ENCODE peak calls at places on chromosomes 6 and 20, in eight cellular contexts. N is heart left ventricle, X is GM12864, H is cardiac muscle cell, L is tibial nerve, D is fibroblast of the aortic adventitia, M is ovary, Q is fibroblast of pulmonary artery. V is an unnamed sample.

GRCh38 chr6:18674346-18674745 is 287.2 kb downstream of the RNF144B start:
- DNase-seq in N (no peak), X (no peak), H (no peak), L (no peak), D (no peak), M (no peak), Q (no peak), V (no peak)

GRCh38 chr6:165799736-165800135 is 136.7 kb upstream of the PDE10A start:
- DNase-seq in N (peak; percentile 71), X (no peak), H (no peak), L (no peak), D (peak; percentile 76), M (no peak), Q (peak; percentile 68), V (no peak)

GRCh38 chr6:145415616-145416015 is 319.7 kb downstream of the EPM2A start:
- DNase-seq in N (no peak), X (no peak), H (no peak), L (no peak), D (no peak), M (no peak), Q (no peak), V (no peak)

GRCh38 chr20:58148891-58149290 is 79.6 kb downstream of the ANKRD60 start:
- DNase-seq in N (no peak), X (no peak), H (no peak), L (no peak), D (no peak), M (no peak), Q (no peak), V (no peak)

GRCh38 chr6:37399795-37400490 is 33.1 kb upstream of the CMTR1 start:
- DNase-seq in N (no peak), X (no peak), H (no peak), L (no peak), D (no peak), M (no peak), Q (no peak), V (no peak)

GRCh38 chr6:143754204-143754603 is 76.4 kb downstream of the PHACTR2 start:
- DNase-seq in N (no peak), X (no peak), H (no peak), L (no peak), D (no peak), M (no peak), Q (no peak), V (no peak)

GRCh38 chr6:138563650-138564049 is 64.4 kb upstream of the NHSL1 start:
- DNase-seq in N (no peak), X (no peak), H (no peak), L (no peak), D (no peak), M (no peak), Q (no peak), V (no peak)

GRCh38 chr6:122184260-122184934 is 215.1 kb upstream of the HSF2 start:
- DNase-seq in N (no peak), X (no peak), H (peak; percentile 23), L (no peak), D (peak; percentile 69), M (no peak), Q (peak; percentile 33), V (peak; percentile 63)

GRCh38 chr6:2939315-2940009 is 31.9 kb downstream of the SERPINB6 start:
- DNase-seq in N (no peak), X (no peak), H (peak; percentile 56), L (no peak), D (no peak), M (no peak), Q (no peak), V (no peak)

GRCh38 chr6:136365781-136366354 is 76.2 kb upstream of the BCLAF1 start:
- DNase-seq in N (peak; percentile 53), X (peak; percentile 10), H (no peak), L (peak; percentile 25), D (no peak), M (no peak), Q (no peak), V (peak; percentile 28)

GRCh38 chr6:86306210-86306609 is 631.1 kb upstream of the HTR1E start:
- DNase-seq in N (no peak), X (no peak), H (no peak), L (no peak), D (no peak), M (no peak), Q (no peak), V (no peak)

GRCh38 chr6:56772737-56773184 is 130.1 kb upstream of the DST start:
- DNase-seq in N (peak; percentile 29), X (no peak), H (no peak), L (no peak), D (peak; percentile 81), M (peak; percentile 33), Q (peak; percentile 66), V (peak; percentile 81)

GRCh38 chr20:31684153-31685003 is 38.3 kb downstream of the BCL2L1 start:
- DNase-seq in N (no peak), X (no peak), H (no peak), L (no peak), D (no peak), M (no peak), Q (no peak), V (no peak)

GRCh38 chr6:85677243-85677956 is 34.7 kb upstream of the SYNCRIP start:
- DNase-seq in N (no peak), X (no peak), H (no peak), L (no peak), D (peak; percentile 58), M (no peak), Q (peak; percentile 59), V (peak; percentile 17)

GRCh38 chr6:112302154-112302553 is 45.0 kb upstream of the RFPL4B start:
- DNase-seq in N (no peak), X (no peak), H (peak; percentile 33), L (no peak), D (no peak), M (no peak), Q (no peak), V (no peak)

GRCh38 chr6:43242908-43243648 is at the start of gene TTBK1:
- DNase-seq in N (no peak), X (no peak), H (no peak), L (no peak), D (no peak), M (no peak), Q (no peak), V (peak; percentile 29)

GRCh38 chr6:12418946-12419345 is 128.8 kb downstream of the EDN1 start:
- DNase-seq in N (no peak), X (no peak), H (no peak), L (no peak), D (no peak), M (no peak), Q (no peak), V (no peak)

GRCh38 chr6:9978480-9978879 is 436.4 kb downstream of the TFAP2A start:
- DNase-seq in N (no peak), X (no peak), H (no peak), L (no peak), D (no peak), M (no peak), Q (no peak), V (no peak)

GRCh38 chr20:63377256-63378114 is 16.3 kb upstream of the CHRNA4 start:
- DNase-seq in N (no peak), X (no peak), H (peak; percentile 67), L (no peak), D (no peak), M (no peak), Q (no peak), V (no peak)

GRCh38 chr6:26401389-26401986 is 587 bp upstream of the BTN3A1 start:
- DNase-seq in N (no peak), X (no peak), H (no peak), L (no peak), D (no peak), M (no peak), Q (no peak), V (no peak)
- H3K4me3 ChIP-seq in N (peak overlapping the region; percentile 70), X (peak overlapping the region; percentile 72), H (peak overlapping the region; percentile 51), L (peak overlapping the region; percentile 61), D (peak overlapping the region; percentile 27), M (peak overlapping the region; percentile 63), Q (peak overlapping the region; percentile 76), V (peak overlapping the region; percentile 70)

DNA sequence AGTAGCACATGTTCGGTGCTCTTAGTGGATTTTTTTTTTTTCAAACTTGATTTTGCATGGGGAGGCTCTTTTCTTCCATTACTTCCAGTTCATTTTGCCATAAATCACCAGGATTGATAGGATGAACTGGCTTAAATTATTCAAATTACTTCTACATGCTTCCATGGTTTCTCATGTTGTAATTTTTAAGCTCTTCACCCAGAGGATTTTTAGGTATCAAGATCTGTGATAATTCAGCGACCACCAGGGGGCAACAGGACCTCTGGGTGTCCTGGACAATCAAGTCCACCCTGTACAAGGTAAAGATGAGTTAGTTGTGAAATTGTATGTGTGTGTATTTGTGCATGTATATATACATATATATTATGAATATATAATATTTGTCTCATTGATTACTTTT is 4.2 kb upstream of the EPHA7 start:
- DNase-seq in N (peak; percentile 23), X (peak; percentile 4), H (peak; percentile 80), L (no peak), D (peak; percentile 27), M (peak; percentile 38), Q (peak; percentile 51), V (no peak)
- TF ChIP-seq CTCF in N (peak; percentile 16), X (peak; percentile 43), H (peak; percentile 22), L (peak; percentile 42), D (peak; percentile 38), M (no peak), Q (peak; percentile 40), V (peak; percentile 32)

DNA sequence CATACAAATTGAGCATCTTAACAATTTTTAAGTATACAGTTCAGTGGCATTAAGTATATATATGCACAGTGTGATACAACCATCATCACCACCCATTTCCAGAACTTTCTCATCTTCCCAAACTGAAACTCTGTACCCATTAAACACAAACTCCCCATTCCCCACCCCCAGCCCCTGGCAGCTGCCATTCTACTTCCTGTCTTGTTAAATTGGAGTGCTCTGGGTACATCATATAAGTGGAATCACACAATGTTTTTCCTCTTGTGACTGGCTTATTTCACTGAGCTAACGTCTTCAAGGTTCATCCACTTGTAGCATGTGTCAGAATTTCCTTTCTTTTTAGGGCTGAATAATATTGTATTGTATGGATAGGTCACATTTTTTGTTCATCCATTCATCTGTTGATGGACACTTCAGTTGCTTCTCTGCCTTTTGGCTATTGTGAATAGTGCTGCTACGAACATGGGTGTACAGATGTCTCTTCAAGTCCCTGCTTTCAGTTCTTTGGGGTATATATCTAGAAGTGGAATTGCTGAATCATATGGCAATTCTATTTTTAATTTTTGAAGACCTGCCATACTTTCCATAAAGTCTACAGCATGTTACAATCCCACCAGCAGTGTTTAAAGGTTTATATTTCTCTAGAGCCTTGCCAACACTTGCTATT is 19.6 kb upstream of the RREB1 start:
- DNase-seq in N (no peak), X (no peak), H (no peak), L (no peak), D (no peak), M (no peak), Q (no peak), V (no peak)
- H3K4me3 ChIP-seq in N (no peak overlapping the region), X (no peak overlapping the region), H (no peak overlapping the region), L (no peak overlapping the region), D (no peak overlapping the region), M (no peak overlapping the region), Q (no peak overlapping the region), V (no peak overlapping the region)

DNA sequence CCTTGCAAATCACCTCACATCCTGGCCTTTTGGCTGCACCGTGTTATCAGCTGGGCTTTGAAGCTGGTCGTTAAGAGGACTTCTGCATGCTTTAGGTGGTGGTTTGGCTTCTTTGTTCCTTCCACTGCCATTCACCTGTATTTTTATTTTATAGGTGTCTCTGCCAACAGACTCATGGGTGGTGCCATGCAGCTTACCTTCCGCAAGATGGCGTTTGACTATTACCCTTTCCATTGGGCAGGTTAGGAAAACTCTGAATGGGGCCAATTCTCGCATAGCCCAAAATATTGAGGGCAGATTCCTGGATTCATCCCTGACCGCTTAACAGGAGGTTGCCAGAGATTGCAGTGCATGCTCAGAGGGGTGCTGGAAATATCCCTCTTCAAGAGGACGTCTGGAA is 32.4 kb downstream of the TAF11 start:
- DNase-seq in N (no peak), X (no peak), H (no peak), L (no peak), D (no peak), M (no peak), Q (no peak), V (no peak)
- TF ChIP-seq CTCF in N (no peak), X (no peak), H (no peak), L (no peak), D (no peak), M (no peak), Q (peak; percentile 20), V (no peak)